ENCODE peak calls at places on chromosomes 4 and X, in four cellular contexts. One of them, this sample, is unnamed.

GRCh38 chrX:71935542-71935941 is 24.9 kb downstream of the NHSL2 start:
- DNase-seq in CD8-positive, alpha-beta memory T cell: no peak
- DNase-seq in stromal cell of bone marrow: no peak
- DNase-seq in mucosa of gallbladder: no peak
- DNase-seq in this sample: no peak

GRCh38 chrX:48694776-48695523 is 1.6 kb upstream of the SUV39H1 start:
- DNase-seq in mucosa of gallbladder: no peak
- DNase-seq in stromal cell of bone marrow: no peak
- DNase-seq in CD8-positive, alpha-beta memory T cell: no peak
- DNase-seq in this sample: no peak

GRCh38 chrX:69538321-69538876 is 34.3 kb downstream of the NALF2 start:
- DNase-seq in stromal cell of bone marrow: peak
- DNase-seq in mucosa of gallbladder: peak
- DNase-seq in CD8-positive, alpha-beta memory T cell: peak
- DNase-seq in this sample: peak

GRCh38 chr4:53128959-53129358 is 236.9 kb downstream of the SCFD2 start:
- DNase-seq in mucosa of gallbladder: peak
- DNase-seq in stromal cell of bone marrow: no peak
- DNase-seq in CD8-positive, alpha-beta memory T cell: no peak
- DNase-seq in this sample: no peak

GRCh38 chr4:78661923-78662521 is 110.5 kb downstream of the ANXA3 start:
- DNase-seq in mucosa of gallbladder: no peak
- DNase-seq in CD8-positive, alpha-beta memory T cell: no peak
- DNase-seq in stromal cell of bone marrow: peak
- DNase-seq in this sample: no peak

GRCh38 chr4:125390126-125390525 is 75.4 kb downstream of the FAT4 start:
- DNase-seq in CD8-positive, alpha-beta memory T cell: no peak
- DNase-seq in mucosa of gallbladder: no peak
- DNase-seq in stromal cell of bone marrow: peak
- DNase-seq in this sample: no peak

GRCh38 chr4:48905363-48906015 is 1.1 kb downstream of the OCIAD2 start:
- DNase-seq in CD8-positive, alpha-beta memory T cell: no peak
- DNase-seq in stromal cell of bone marrow: peak
- DNase-seq in mucosa of gallbladder: peak
- DNase-seq in this sample: no peak

GRCh38 chr4:103002551-103002950 is 17.0 kb downstream of the SLC9B1 start:
- DNase-seq in mucosa of gallbladder: no peak
- DNase-seq in CD8-positive, alpha-beta memory T cell: no peak
- DNase-seq in stromal cell of bone marrow: no peak
- DNase-seq in this sample: no peak

GRCh38 chrX:130082244-130083106 is 27.8 kb downstream of the ELF4 start:
- DNase-seq in stromal cell of bone marrow: no peak
- DNase-seq in CD8-positive, alpha-beta memory T cell: peak
- DNase-seq in mucosa of gallbladder: peak
- DNase-seq in this sample: no peak

GRCh38 chr4:19940861-19941260 is 310.8 kb upstream of the SLIT2 start:
- DNase-seq in stromal cell of bone marrow: no peak
- DNase-seq in CD8-positive, alpha-beta memory T cell: no peak
- DNase-seq in mucosa of gallbladder: no peak
- DNase-seq in this sample: no peak

GRCh38 chr4:31657859-31658258 is 937.7 kb downstream of the PCDH7 start:
- DNase-seq in stromal cell of bone marrow: no peak
- DNase-seq in CD8-positive, alpha-beta memory T cell: no peak
- DNase-seq in mucosa of gallbladder: no peak
- DNase-seq in this sample: no peak

GRCh38 chr4:159946983-159947645 is 844.2 kb downstream of the RAPGEF2 start:
- DNase-seq in CD8-positive, alpha-beta memory T cell: no peak
- DNase-seq in stromal cell of bone marrow: peak
- DNase-seq in mucosa of gallbladder: no peak
- DNase-seq in this sample: no peak

GRCh38 chr4:183823394-183823793 is 81.7 kb upstream of the STOX2 start:
- DNase-seq in stromal cell of bone marrow: peak
- DNase-seq in CD8-positive, alpha-beta memory T cell: no peak
- DNase-seq in mucosa of gallbladder: no peak
- DNase-seq in this sample: no peak

GRCh38 chr4:7166286-7166685 is 26.1 kb upstream of the SORCS2 start:
- DNase-seq in mucosa of gallbladder: no peak
- DNase-seq in CD8-positive, alpha-beta memory T cell: no peak
- DNase-seq in stromal cell of bone marrow: no peak
- DNase-seq in this sample: no peak

GRCh38 chrX:143058096-143058495 is 32.4 kb downstream of the SPANXN4 start:
- DNase-seq in CD8-positive, alpha-beta memory T cell: no peak
- DNase-seq in stromal cell of bone marrow: no peak
- DNase-seq in mucosa of gallbladder: no peak
- DNase-seq in this sample: no peak

GRCh38 chr4:79764118-79764517 is 308.9 kb downstream of the ANTXR2 start:
- DNase-seq in stromal cell of bone marrow: no peak
- DNase-seq in mucosa of gallbladder: no peak
- DNase-seq in CD8-positive, alpha-beta memory T cell: no peak
- DNase-seq in this sample: no peak

GRCh38 chr4:74423101-74423500 is 21.8 kb upstream of the AREG start:
- DNase-seq in CD8-positive, alpha-beta memory T cell: no peak
- DNase-seq in mucosa of gallbladder: no peak
- DNase-seq in stromal cell of bone marrow: no peak
- DNase-seq in this sample: no peak

GRCh38 chr4:8283161-8283560 is 13.6 kb downstream of the HTRA3 start:
- DNase-seq in mucosa of gallbladder: no peak
- DNase-seq in stromal cell of bone marrow: no peak
- DNase-seq in CD8-positive, alpha-beta memory T cell: no peak
- DNase-seq in this sample: no peak

GRCh38 chr4:43837171-43837570 is 611.4 kb downstream of the KCTD8 start:
- DNase-seq in stromal cell of bone marrow: no peak
- DNase-seq in mucosa of gallbladder: no peak
- DNase-seq in CD8-positive, alpha-beta memory T cell: no peak
- DNase-seq in this sample: no peak

GRCh38 chrX:138298268-138298667 is 413.2 kb downstream of the FGF13 start:
- DNase-seq in CD8-positive, alpha-beta memory T cell: no peak
- DNase-seq in mucosa of gallbladder: no peak
- DNase-seq in stromal cell of bone marrow: no peak
- DNase-seq in this sample: no peak

GRCh38 chrX:38335382-38335781 is 8.1 kb upstream of the RPGR start:
- DNase-seq in CD8-positive, alpha-beta memory T cell: no peak
- DNase-seq in mucosa of gallbladder: no peak
- DNase-seq in stromal cell of bone marrow: no peak
- DNase-seq in this sample: no peak

GRCh38 chr4:42446823-42447222 is 49.5 kb downstream of the SHISA3 start:
- DNase-seq in stromal cell of bone marrow: no peak
- DNase-seq in mucosa of gallbladder: no peak
- DNase-seq in CD8-positive, alpha-beta memory T cell: no peak
- DNase-seq in this sample: no peak

GRCh38 chr4:115871596-115871995 is 758.2 kb upstream of the NDST4 start:
- DNase-seq in mucosa of gallbladder: no peak
- DNase-seq in stromal cell of bone marrow: no peak
- DNase-seq in CD8-positive, alpha-beta memory T cell: no peak
- DNase-seq in this sample: no peak

GRCh38 chr4:128480945-128481344 is 193.3 kb upstream of the PGRMC2 start:
- DNase-seq in mucosa of gallbladder: no peak
- DNase-seq in CD8-positive, alpha-beta memory T cell: no peak
- DNase-seq in stromal cell of bone marrow: no peak
- DNase-seq in this sample: no peak

GRCh38 chr4:127686656-127687055 is 43.5 kb upstream of the SLC25A31 start:
- DNase-seq in stromal cell of bone marrow: no peak
- DNase-seq in mucosa of gallbladder: no peak
- DNase-seq in CD8-positive, alpha-beta memory T cell: no peak
- DNase-seq in this sample: no peak

GRCh38 chrX:22057667-22058066 is 25.5 kb downstream of the PHEX start:
- DNase-seq in CD8-positive, alpha-beta memory T cell: no peak
- DNase-seq in mucosa of gallbladder: no peak
- DNase-seq in stromal cell of bone marrow: no peak
- DNase-seq in this sample: no peak

GRCh38 chr4:174402470-174403176 is 118.9 kb downstream of the CEP44 start:
- DNase-seq in stromal cell of bone marrow: no peak
- DNase-seq in mucosa of gallbladder: no peak
- DNase-seq in CD8-positive, alpha-beta memory T cell: no peak
- DNase-seq in this sample: no peak

GRCh38 chr4:128517096-128517738 is 229.6 kb upstream of the PGRMC2 start:
- DNase-seq in CD8-positive, alpha-beta memory T cell: no peak
- DNase-seq in mucosa of gallbladder: no peak
- DNase-seq in stromal cell of bone marrow: no peak
- DNase-seq in this sample: no peak

GRCh38 chr4:105135746-105136145 is 10.9 kb upstream of the TET2 start:
- DNase-seq in stromal cell of bone marrow: no peak
- DNase-seq in CD8-positive, alpha-beta memory T cell: no peak
- DNase-seq in mucosa of gallbladder: no peak
- DNase-seq in this sample: no peak

GRCh38 chr4:80367737-80368136 is 32.2 kb downstream of the CFAP299 start:
- DNase-seq in stromal cell of bone marrow: no peak
- DNase-seq in CD8-positive, alpha-beta memory T cell: no peak
- DNase-seq in mucosa of gallbladder: no peak
- DNase-seq in this sample: no peak

GRCh38 chrX:70494441-70494840 is 49.8 kb downstream of the DLG3 start:
- DNase-seq in mucosa of gallbladder: no peak
- DNase-seq in stromal cell of bone marrow: no peak
- DNase-seq in CD8-positive, alpha-beta memory T cell: no peak
- DNase-seq in this sample: no peak

GRCh38 chr4:128861856-128862518 is 52.5 kb downstream of the JADE1 start:
- DNase-seq in mucosa of gallbladder: no peak
- DNase-seq in stromal cell of bone marrow: no peak
- DNase-seq in CD8-positive, alpha-beta memory T cell: no peak
- DNase-seq in this sample: no peak

GRCh38 chrX:17740137-17741122 is 3.1 kb downstream of the SCML1 start:
- DNase-seq in mucosa of gallbladder: no peak
- DNase-seq in CD8-positive, alpha-beta memory T cell: no peak
- DNase-seq in stromal cell of bone marrow: no peak
- DNase-seq in this sample: no peak

GRCh38 chr4:55609393-55609821 is 17.4 kb upstream of the PDCL2 start:
- DNase-seq in CD8-positive, alpha-beta memory T cell: no peak
- DNase-seq in mucosa of gallbladder: no peak
- DNase-seq in stromal cell of bone marrow: peak
- DNase-seq in this sample: no peak